ENCODE peak calls at places on chromosomes 6 and 20, in nine cellular contexts. One of them, this sample, is unnamed.

GRCh38 chr6:105691971-105692370 is 289.1 kb upstream of the PREP start:
- DNase-seq in lung: no peak
- DNase-seq in T-cell: no peak
- DNase-seq in upper lobe of left lung: no peak
- DNase-seq in NCI-H1092 treated with DMSO at 0.1 percent for 48 hours: no peak
- DNase-seq in neural crest cell: no peak
- DNase-seq in astrocyte of the hippocampus: peak; percentile 30
- DNase-seq in activated T-helper 1 cell treated with Interleukin-2 at 50 U/mL for 16 hours: no peak
- DNase-seq in stimulated activated CD4-positive, alpha-beta T cell treated with anti-CD3 and anti-CD28 coated beads, Interleukin-4, amount 100 ng/mL, for 24 hours: no peak
- DNase-seq in this sample: no peak

GRCh38 chr6:4707011-4707410 is 69.2 kb upstream of the CDYL start:
- DNase-seq in T-cell: no peak
- DNase-seq in lung: no peak
- DNase-seq in NCI-H1092 treated with DMSO at 0.1 percent for 48 hours: no peak
- DNase-seq in upper lobe of left lung: no peak
- DNase-seq in activated T-helper 1 cell treated with Interleukin-2 at 50 U/mL for 16 hours: no peak
- DNase-seq in stimulated activated CD4-positive, alpha-beta T cell treated with anti-CD3 and anti-CD28 coated beads, Interleukin-4, amount 100 ng/mL, for 24 hours: no peak
- DNase-seq in astrocyte of the hippocampus: no peak
- DNase-seq in neural crest cell: no peak
- DNase-seq in this sample: peak; percentile 78

GRCh38 chr6:69827491-69827890 is 30.7 kb upstream of the LMBRD1 start:
- DNase-seq in lung: no peak
- DNase-seq in neural crest cell: no peak
- DNase-seq in upper lobe of left lung: no peak
- DNase-seq in T-cell: no peak
- DNase-seq in NCI-H1092 treated with DMSO at 0.1 percent for 48 hours: no peak
- DNase-seq in activated T-helper 1 cell treated with Interleukin-2 at 50 U/mL for 16 hours: no peak
- DNase-seq in stimulated activated CD4-positive, alpha-beta T cell treated with anti-CD3 and anti-CD28 coated beads, Interleukin-4, amount 100 ng/mL, for 24 hours: no peak
- DNase-seq in astrocyte of the hippocampus: peak; percentile 80
- DNase-seq in this sample: peak; percentile 14

GRCh38 chr20:46129955-46130481 is 11.9 kb downstream of the CD40 start:
- DNase-seq in activated T-helper 1 cell treated with Interleukin-2 at 50 U/mL for 16 hours: no peak
- DNase-seq in stimulated activated CD4-positive, alpha-beta T cell treated with anti-CD3 and anti-CD28 coated beads, Interleukin-4, amount 100 ng/mL, for 24 hours: no peak
- DNase-seq in neural crest cell: no peak
- DNase-seq in T-cell: no peak
- DNase-seq in upper lobe of left lung: no peak
- DNase-seq in NCI-H1092 treated with DMSO at 0.1 percent for 48 hours: peak; percentile 35
- DNase-seq in lung: no peak
- DNase-seq in astrocyte of the hippocampus: no peak
- DNase-seq in this sample: no peak

GRCh38 chr20:11338506-11339306 is 579.0 kb upstream of the BTBD3 start:
- DNase-seq in upper lobe of left lung: no peak
- DNase-seq in lung: no peak
- DNase-seq in astrocyte of the hippocampus: no peak
- DNase-seq in neural crest cell: no peak
- DNase-seq in T-cell: no peak
- DNase-seq in NCI-H1092 treated with DMSO at 0.1 percent for 48 hours: no peak
- DNase-seq in stimulated activated CD4-positive, alpha-beta T cell treated with anti-CD3 and anti-CD28 coated beads, Interleukin-4, amount 100 ng/mL, for 24 hours: no peak
- DNase-seq in activated T-helper 1 cell treated with Interleukin-2 at 50 U/mL for 16 hours: no peak
- DNase-seq in this sample: peak; percentile 75

GRCh38 chr6:77292564-77293546 is 170.4 kb downstream of the HTR1B start:
- DNase-seq in upper lobe of left lung: no peak
- DNase-seq in activated T-helper 1 cell treated with Interleukin-2 at 50 U/mL for 16 hours: no peak
- DNase-seq in lung: no peak
- DNase-seq in T-cell: no peak
- DNase-seq in NCI-H1092 treated with DMSO at 0.1 percent for 48 hours: no peak
- DNase-seq in neural crest cell: no peak
- DNase-seq in stimulated activated CD4-positive, alpha-beta T cell treated with anti-CD3 and anti-CD28 coated beads, Interleukin-4, amount 100 ng/mL, for 24 hours: no peak
- DNase-seq in astrocyte of the hippocampus: peak; percentile 67
- DNase-seq in this sample: peak; percentile 83

GRCh38 chr6:110980227-110980626 is 1.6 kb upstream of the RPF2 start:
- DNase-seq in neural crest cell: no peak
- DNase-seq in NCI-H1092 treated with DMSO at 0.1 percent for 48 hours: no peak
- DNase-seq in upper lobe of left lung: no peak
- DNase-seq in stimulated activated CD4-positive, alpha-beta T cell treated with anti-CD3 and anti-CD28 coated beads, Interleukin-4, amount 100 ng/mL, for 24 hours: no peak
- DNase-seq in lung: no peak
- DNase-seq in T-cell: no peak
- DNase-seq in astrocyte of the hippocampus: no peak
- DNase-seq in activated T-helper 1 cell treated with Interleukin-2 at 50 U/mL for 16 hours: no peak
- DNase-seq in this sample: no peak

GRCh38 chr6:81939774-81940165 is 187.3 kb upstream of the TENT5A start:
- DNase-seq in astrocyte of the hippocampus: peak; percentile 17
- DNase-seq in neural crest cell: no peak
- DNase-seq in T-cell: no peak
- DNase-seq in NCI-H1092 treated with DMSO at 0.1 percent for 48 hours: no peak
- DNase-seq in activated T-helper 1 cell treated with Interleukin-2 at 50 U/mL for 16 hours: no peak
- DNase-seq in stimulated activated CD4-positive, alpha-beta T cell treated with anti-CD3 and anti-CD28 coated beads, Interleukin-4, amount 100 ng/mL, for 24 hours: no peak
- DNase-seq in lung: no peak
- DNase-seq in upper lobe of left lung: no peak
- DNase-seq in this sample: peak; percentile 9